ENCODE peak calls at places on chromosome 18, in four cellular contexts. F, T, I and B are unnamed samples.

GRCh38 chr18:9941108-9941507 is 27.3 kb downstream of the VAPA start:
- DNase-seq in T (no peak), I (no peak), F (no peak), B (no peak)

GRCh38 chr18:34787931-34788532 is 77.9 kb downstream of the DTNA start:
- DNase-seq in T (no peak), F (no peak), I (no peak), B (peak; percentile 41)

GRCh38 chr18:79819951-79820351 is 22.2 kb downstream of the KCNG2 start:
- DNase-seq in I (no peak), T (peak; percentile 42), F (no peak), B (no peak)

GRCh38 chr18:11570073-11570588 is 39.3 kb upstream of the SLC35G4 start:
- DNase-seq in T (no peak), I (no peak), F (no peak), B (no peak)

GRCh38 chr18:28903366-28903765 is 726.4 kb upstream of the CDH2 start:
- DNase-seq in T (no peak), I (no peak), F (no peak), B (no peak)

GRCh38 chr18:72868666-72869661 is 1.2 kb upstream of the NETO1 start:
- DNase-seq in I (no peak), T (no peak), F (no peak), B (no peak)

GRCh38 chr18:76428396-76429261 is 66.4 kb downstream of the ZNF516 start:
- DNase-seq in T (no peak), I (no peak), F (no peak), B (no peak)

GRCh38 chr18:68549257-68549871 is 165.5 kb downstream of the TMX3 start:
- DNase-seq in T (no peak), I (no peak), F (no peak), B (no peak)

GRCh38 chr18:9210996-9211395 is 74.4 kb downstream of the ANKRD12 start:
- DNase-seq in I (no peak), T (no peak), F (no peak), B (no peak)